ENCODE peak calls at places on chromosomes 2 and 18, in six cellular contexts. B is EH, Z is left lobe of liver, C is NCI-H446 treated with DMSO at 0.1 percent for 48 hours, H is amniotic stem cell, I is cardiac muscle cell. Q is an unnamed sample.

GRCh38 chr2:59413751-59414570 is 1139.5 kb downstream of the BCL11A start:
- DNase-seq in I (no peak), B (no peak), C (no peak), H (no peak), Z (no peak), Q (no peak)

GRCh38 chr2:119252186-119253113 is 28.8 kb downstream of the STEAP3 start:
- DNase-seq in Z (peak), H (peak), C (no peak), B (peak), I (no peak), Q (peak)

GRCh38 chr2:98455494-98455976 is 10.9 kb downstream of the INPP4A start:
- DNase-seq in C (no peak), I (no peak), Z (no peak), B (peak), H (no peak), Q (no peak)

GRCh38 chr2:216799873-216800421 is 59.9 kb downstream of the TNP1 start:
- DNase-seq in H (no peak), B (peak), I (no peak), Z (no peak), C (no peak), Q (no peak)

GRCh38 chr2:102005989-102006885 is 14.5 kb downstream of the IL1R2 start:
- DNase-seq in Z (no peak), I (peak), C (no peak), H (no peak), B (peak), Q (no peak)

GRCh38 chr2:30695749-30696148 is 111.5 kb downstream of the CAPN13 start:
- DNase-seq in C (no peak), I (no peak), H (no peak), B (no peak), Z (peak), Q (no peak)

GRCh38 chr2:233758849-233759248 is 1.2 kb upstream of the UGT1A1 start:
- DNase-seq in Z (no peak), C (no peak), I (no peak), H (no peak), B (peak), Q (no peak)

GRCh38 chr2:20232837-20233207 is 7.9 kb upstream of the SDC1 start:
- DNase-seq in B (no peak), I (no peak), Z (no peak), H (no peak), C (no peak), Q (no peak)

GRCh38 chr2:120389036-120389391 is 43.1 kb downstream of the INHBB start:
- DNase-seq in H (no peak), I (no peak), B (no peak), C (no peak), Z (peak), Q (no peak)

GRCh38 chr2:112920923-112921532 is 10.1 kb downstream of the IL37 start:
- DNase-seq in B (peak), H (no peak), C (no peak), Z (no peak), I (no peak), Q (no peak)

GRCh38 chr2:194867328-194867727 is 789.7 kb upstream of the SLC39A10 start:
- DNase-seq in H (no peak), B (no peak), Z (no peak), I (peak), C (peak), Q (peak)

GRCh38 chr18:58580623-58581022 is 48.3 kb downstream of the ALPK2 start:
- DNase-seq in C (no peak), I (peak), B (peak), Z (no peak), H (peak), Q (no peak)

GRCh38 chr2:129812071-129812470 is 167.4 kb upstream of the RAB6C start:
- DNase-seq in B (no peak), C (no peak), I (no peak), Z (no peak), H (no peak), Q (no peak)

GRCh38 chr2:158300394-158300793 is 156.2 kb downstream of the CCDC148 start:
- DNase-seq in Z (no peak), H (no peak), I (no peak), C (no peak), B (no peak), Q (no peak)

GRCh38 chr18:43590182-43590903 is 313.1 kb upstream of the SYT4 start:
- DNase-seq in C (no peak), B (no peak), Z (no peak), H (no peak), I (no peak), Q (no peak)

GRCh38 chr2:240786871-240787311 is 33.1 kb downstream of the KIF1A start:
- DNase-seq in C (no peak), Z (no peak), I (no peak), H (no peak), B (no peak), Q (no peak)

GRCh38 chr18:61606068-61606660 is 272.9 kb downstream of the CDH20 start:
- DNase-seq in C (peak), Z (no peak), B (peak), I (peak), H (no peak), Q (peak)

GRCh38 chr2:30611572-30611971 is 164.5 kb downstream of the LCLAT1 start:
- DNase-seq in B (peak), C (no peak), Z (no peak), H (no peak), I (peak), Q (no peak)

GRCh38 chr2:206305523-206306245 is 31.2 kb downstream of the ZDBF2 start:
- DNase-seq in H (no peak), C (no peak), B (no peak), I (no peak), Z (no peak), Q (no peak)

GRCh38 chr2:175205523-175205922 is 24.0 kb upstream of the ATP5MC3 start:
- DNase-seq in I (no peak), H (no peak), C (no peak), B (peak), Z (no peak), Q (no peak)

GRCh38 chr18:78656346-78656925 is 323.2 kb upstream of the SALL3 start:
- DNase-seq in I (no peak), Z (no peak), C (no peak), B (no peak), H (no peak), Q (no peak)

GRCh38 chr2:164388511-164388910 is 232.8 kb downstream of the GRB14 start:
- DNase-seq in Z (no peak), C (no peak), B (peak), H (peak), I (peak), Q (peak)

GRCh38 chr2:177165103-177165583 is 47.5 kb upstream of the HNRNPA3 start:
- DNase-seq in I (no peak), B (peak), H (no peak), Z (peak), C (peak), Q (no peak)

GRCh38 chr2:148042219-148042618 is 21.3 kb downstream of the MBD5 start:
- DNase-seq in C (no peak), H (no peak), I (no peak), Z (no peak), B (peak), Q (no peak)

GRCh38 chr18:56841836-56842235 is 190.7 kb downstream of the WDR7 start:
- DNase-seq in I (no peak), B (no peak), Z (no peak), H (no peak), C (no peak), Q (no peak)

GRCh38 chr2:118878531-118879149 is 31.2 kb upstream of the EN1 start:
- DNase-seq in I (no peak), B (no peak), H (no peak), Z (no peak), C (no peak), Q (no peak)

GRCh38 chr2:240507778-240508251 is 50.0 kb downstream of the ANKMY1 start:
- DNase-seq in C (no peak), Z (peak), I (no peak), B (no peak), H (no peak), Q (no peak)

GRCh38 chr2:51990684-51991083 is 958.8 kb upstream of the NRXN1 start:
- DNase-seq in H (no peak), C (no peak), I (peak), Z (no peak), B (no peak), Q (no peak)

GRCh38 chr2:75337040-75337439 is 137.7 kb upstream of the TACR1 start:
- DNase-seq in C (no peak), Z (no peak), H (no peak), B (no peak), I (no peak), Q (no peak)

GRCh38 chr2:173955004-173955403 is 10.2 kb downstream of the SP3 start:
- DNase-seq in C (no peak), I (no peak), B (no peak), Z (no peak), H (no peak), Q (no peak)

GRCh38 chr2:219718066-219718465 is 90.6 kb downstream of the SLC4A3 start:
- DNase-seq in I (no peak), Z (no peak), B (peak), H (no peak), C (no peak), Q (no peak)

GRCh38 chr2:47089083-47089464 is 66.0 kb downstream of the STPG4 start:
- DNase-seq in I (no peak), H (no peak), B (peak), Z (no peak), C (no peak), Q (no peak)

GRCh38 chr2:101113441-101114267 is 37.5 kb downstream of the TBC1D8 start:
- DNase-seq in H (no peak), C (no peak), I (no peak), B (peak), Z (no peak), Q (peak)

Q was measured in SW 1271.